ENCODE peak calls at places on chromosome 2, in four cellular contexts. E, T, X and H are unnamed samples. For H3K9me3, the result is how much of the 10 kb centered on the place peaks cover.

GRCh38 chr2:10038716-10039115 is 4.6 kb upstream of the KLF11 start:
- DNase-seq in E (no peak), T (no peak), X (no peak), H (no peak)

GRCh38 chr2:186868344-186868743 is 19.4 kb upstream of the ZSWIM2 start:
- DNase-seq in E (no peak), T (no peak), X (no peak), H (no peak)

GRCh38 chr2:27271631-27272340 is 3.4 kb upstream of the DNAJC5G start:
- DNase-seq in E (no peak), T (no peak), X (no peak), H (no peak)

GRCh38 chr2:110674620-110675555 is 3.0 kb downstream of the BUB1 start:
- DNase-seq in E (peak), T (no peak), X (no peak), H (no peak)

GRCh38 chr2:219290381-219291171 is 11.4 kb downstream of the DNAJB2 start:
- DNase-seq in E (no peak), T (no peak), X (no peak), H (no peak)

GRCh38 chr2:109455731-109456691 is 157.8 kb downstream of the SEPTIN10 start:
- DNase-seq in E (no peak), T (no peak), X (peak), H (no peak)

GRCh38 chr2:47360283-47360682 is 42.7 kb upstream of the MSH2 start:
- DNase-seq in E (no peak), T (no peak), X (no peak), H (no peak)

GRCh38 chr2:198054299-198054698 is 249.9 kb downstream of the PLCL1 start:
- DNase-seq in E (no peak), T (no peak), X (no peak), H (no peak)

GRCh38 chr2:63712748-63713147 is 124.0 kb downstream of the MDH1 start:
- DNase-seq in E (no peak), T (no peak), X (no peak), H (no peak)

GRCh38 chr2:42888321-42888720 is 95.9 kb upstream of the HAAO start:
- DNase-seq in E (no peak), T (no peak), X (no peak), H (no peak)

GRCh38 chr2:47061989-47062678 is 93.0 kb downstream of the STPG4 start:
- DNase-seq in E (no peak), T (no peak), X (no peak), H (no peak)

GRCh38 chr2:162824319-162824718 is 14.2 kb downstream of the KCNH7 start:
- DNase-seq in E (no peak), T (no peak), X (no peak), H (no peak)

GRCh38 chr2:9178110-9178904 is 28.3 kb upstream of the ASAP2 start:
- DNase-seq in E (no peak), T (peak), X (peak), H (peak)

GRCh38 chr2:39665811-39666488 is at the start of gene TMEM178A:
- DNase-seq in E (peak), T (no peak), X (no peak), H (no peak)

GRCh38 chr2:39667142-39667880 is 1.6 kb downstream of the TMEM178A start:
- DNase-seq in E (no peak), T (no peak), X (no peak), H (no peak)

GRCh38 chr2:39668576-39668975 is 2.9 kb downstream of the TMEM178A start:
- DNase-seq in E (no peak), T (no peak), X (no peak), H (no peak)

GRCh38 chr2:39666489-39667141 is 898 bp downstream of the TMEM178A start:
- DNase-seq in E (no peak), T (no peak), X (no peak), H (no peak)

GRCh38 chr2:39667881-39668276 is 2.2 kb downstream of the TMEM178A start:
- DNase-seq in E (no peak), T (no peak), X (no peak), H (no peak)
- H3K4me3 ChIP-seq in E (no peak), T (no peak), X (no peak), H (no peak)

DNA sequence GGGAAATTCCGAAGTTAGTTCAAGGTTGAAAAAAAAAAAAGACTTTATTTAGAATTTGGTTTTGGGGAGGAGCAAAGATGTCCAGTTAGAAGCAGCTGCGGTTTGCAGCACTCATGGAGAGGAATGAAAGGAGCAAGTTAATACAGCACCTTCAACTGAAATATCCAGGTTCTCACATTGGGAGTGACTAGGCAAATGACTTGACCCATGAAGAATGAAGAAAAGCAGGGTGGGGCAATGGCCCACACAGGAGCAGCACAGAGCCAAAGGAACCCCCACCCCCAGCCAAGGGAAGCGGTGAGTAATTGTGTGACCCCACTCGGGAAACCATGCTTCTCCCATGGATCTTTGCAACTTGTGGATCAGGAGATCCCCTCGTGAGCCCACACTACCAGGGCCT is 32.8 kb downstream of the ZNF892 start:
- DNase-seq in E (no peak), T (no peak), X (no peak), H (peak)
- H3K9me3 ChIP-seq in E (under half), T (under half), X (half or more), H (under half)

GRCh38 chr2:70009776-70010175 is 48.3 kb upstream of the ASPRV1 start:
- DNase-seq in E (no peak), T (no peak), X (no peak), H (no peak)
- H3K4me3 ChIP-seq in E (no peak), T (no peak), X (no peak), H (no peak)

GRCh38 chr2:123164216-123164615 is 860.9 kb upstream of the CNTNAP5 start:
- DNase-seq in E (no peak), T (no peak), X (no peak), H (no peak)
- H3K9me3 ChIP-seq in E (under half), T (under half), X (under half), H (under half)

GRCh38 chr2:96549967-96550786 is 13.6 kb downstream of the ARID5A start:
- DNase-seq in E (peak), T (no peak), X (peak), H (peak)

GRCh38 chr2:96548558-96549465 is 12.3 kb downstream of the ARID5A start:
- DNase-seq in E (no peak), T (no peak), X (peak), H (no peak)

GRCh38 chr2:96547751-96548161 is 11.2 kb downstream of the ARID5A start:
- DNase-seq in E (no peak), T (no peak), X (peak), H (no peak)

GRCh38 chr2:96550787-96551604 is 14.4 kb downstream of the ARID5A start:
- DNase-seq in E (no peak), T (no peak), X (no peak), H (no peak)

DNA sequence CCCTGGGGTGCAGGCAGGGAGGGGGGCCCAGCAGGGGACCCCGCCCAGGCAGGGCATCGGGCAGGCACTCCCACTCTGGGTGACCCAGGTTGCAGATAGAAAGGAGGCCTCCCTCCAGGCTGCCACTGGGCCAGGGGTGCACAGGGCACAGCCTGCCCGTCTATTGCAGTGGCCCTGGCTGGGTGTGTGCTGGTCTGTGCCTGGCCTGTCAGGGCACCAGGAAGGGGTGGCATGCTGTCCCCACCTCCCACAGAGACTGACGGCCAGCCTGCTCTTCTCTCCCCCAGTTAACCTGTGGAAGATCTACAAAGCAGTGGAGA is 12.9 kb downstream of the ARID5A start:
- DNase-seq in E (no peak), T (no peak), X (peak), H (no peak)
- H3K4me3 ChIP-seq in E (no peak), T (no peak), X (no peak), H (no peak)